ENCODE peak calls at places on chromosomes 4 and X, in six cellular contexts. One of them, this sample, is unnamed.

GRCh38 chrX:135463937-135464336 is 42.2 kb downstream of the SMIM10L2A start:
- DNase-seq in heart right ventricle: no peak
- DNase-seq in ovary: no peak
- DNase-seq in CD4-positive, alpha-beta T cell: no peak
- DNase-seq in GM23248: peak
- DNase-seq in right cardiac atrium: no peak
- DNase-seq in this sample: no peak

GRCh38 chr4:112073201-112073600 is 72.1 kb upstream of the FAM241A start:
- DNase-seq in heart right ventricle: no peak
- DNase-seq in ovary: no peak
- DNase-seq in CD4-positive, alpha-beta T cell: no peak
- DNase-seq in GM23248: no peak
- DNase-seq in right cardiac atrium: no peak
- DNase-seq in this sample: no peak

GRCh38 chr4:38174811-38175210 is 214.6 kb downstream of the PTTG2 start:
- DNase-seq in heart right ventricle: peak
- DNase-seq in ovary: no peak
- DNase-seq in CD4-positive, alpha-beta T cell: no peak
- DNase-seq in GM23248: no peak
- DNase-seq in right cardiac atrium: no peak
- DNase-seq in this sample: no peak

GRCh38 chrX:101958139-101958538 is 26.3 kb upstream of the ZMAT1 start:
- DNase-seq in heart right ventricle: no peak
- DNase-seq in ovary: no peak
- DNase-seq in CD4-positive, alpha-beta T cell: no peak
- DNase-seq in GM23248: peak
- DNase-seq in right cardiac atrium: no peak
- DNase-seq in this sample: no peak

GRCh38 chrX:100297732-100298131 is 112.3 kb downstream of the PCDH19 start:
- DNase-seq in heart right ventricle: no peak
- DNase-seq in ovary: no peak
- DNase-seq in CD4-positive, alpha-beta T cell: no peak
- DNase-seq in GM23248: no peak
- DNase-seq in right cardiac atrium: no peak
- DNase-seq in this sample: no peak

GRCh38 chr4:78379040-78379439 is 172.5 kb upstream of the ANXA3 start:
- DNase-seq in heart right ventricle: no peak
- DNase-seq in ovary: no peak
- DNase-seq in CD4-positive, alpha-beta T cell: no peak
- DNase-seq in GM23248: peak
- DNase-seq in right cardiac atrium: no peak
- DNase-seq in this sample: no peak

GRCh38 chrX:45801554-45801953 is 600.9 kb upstream of the DIPK2B start:
- DNase-seq in heart right ventricle: no peak
- DNase-seq in ovary: no peak
- DNase-seq in CD4-positive, alpha-beta T cell: no peak
- DNase-seq in GM23248: peak
- DNase-seq in right cardiac atrium: no peak
- DNase-seq in this sample: no peak

GRCh38 chr4:113708250-113708649 is 53.3 kb downstream of the CAMK2D start:
- DNase-seq in heart right ventricle: no peak
- DNase-seq in ovary: no peak
- DNase-seq in CD4-positive, alpha-beta T cell: no peak
- DNase-seq in GM23248: peak
- DNase-seq in right cardiac atrium: no peak
- DNase-seq in this sample: no peak

GRCh38 chr4:57943672-57944071 is 833.5 kb upstream of the IGFBP7 start:
- DNase-seq in heart right ventricle: no peak
- DNase-seq in ovary: no peak
- DNase-seq in CD4-positive, alpha-beta T cell: no peak
- DNase-seq in GM23248: no peak
- DNase-seq in right cardiac atrium: no peak
- DNase-seq in this sample: no peak

GRCh38 chr4:80026080-80026479 is 46.9 kb downstream of the ANTXR2 start:
- DNase-seq in heart right ventricle: no peak
- DNase-seq in ovary: no peak
- DNase-seq in CD4-positive, alpha-beta T cell: no peak
- DNase-seq in GM23248: peak
- DNase-seq in right cardiac atrium: no peak
- DNase-seq in this sample: no peak

GRCh38 chr4:82415922-82416365 is 14.3 kb downstream of the HNRNPDL start:
- DNase-seq in heart right ventricle: no peak
- DNase-seq in ovary: no peak
- DNase-seq in CD4-positive, alpha-beta T cell: no peak
- DNase-seq in GM23248: no peak
- DNase-seq in right cardiac atrium: no peak
- DNase-seq in this sample: no peak

GRCh38 chr4:54940996-54941395 is 184.4 kb downstream of the KDR start:
- DNase-seq in heart right ventricle: no peak
- DNase-seq in ovary: no peak
- DNase-seq in CD4-positive, alpha-beta T cell: no peak
- DNase-seq in GM23248: no peak
- DNase-seq in right cardiac atrium: no peak
- DNase-seq in this sample: no peak

GRCh38 chrX:108165349-108166111 is 74.0 kb downstream of the ATG4A start:
- DNase-seq in heart right ventricle: no peak
- DNase-seq in ovary: peak
- DNase-seq in CD4-positive, alpha-beta T cell: no peak
- DNase-seq in GM23248: peak
- DNase-seq in right cardiac atrium: no peak
- DNase-seq in this sample: no peak

GRCh38 chrX:107666931-107667330 is 38.6 kb downstream of the PRPS1 start:
- DNase-seq in heart right ventricle: no peak
- DNase-seq in ovary: no peak
- DNase-seq in CD4-positive, alpha-beta T cell: no peak
- DNase-seq in GM23248: no peak
- DNase-seq in right cardiac atrium: no peak
- DNase-seq in this sample: no peak

GRCh38 chrX:2928583-2929434 is at the start of gene ARSD:
- DNase-seq in heart right ventricle: peak
- DNase-seq in ovary: peak
- DNase-seq in CD4-positive, alpha-beta T cell: peak
- DNase-seq in GM23248: peak
- DNase-seq in right cardiac atrium: peak
- DNase-seq in this sample: no peak

GRCh38 chrX:29435396-29435795 is 780.0 kb upstream of the MAGEB2 start:
- DNase-seq in heart right ventricle: no peak
- DNase-seq in ovary: no peak
- DNase-seq in CD4-positive, alpha-beta T cell: no peak
- DNase-seq in GM23248: no peak
- DNase-seq in right cardiac atrium: no peak
- DNase-seq in this sample: no peak

GRCh38 chr4:127505203-127505602 is 127.6 kb upstream of the INTU start:
- DNase-seq in heart right ventricle: peak
- DNase-seq in ovary: no peak
- DNase-seq in CD4-positive, alpha-beta T cell: no peak
- DNase-seq in GM23248: peak
- DNase-seq in right cardiac atrium: no peak
- DNase-seq in this sample: peak

GRCh38 chr4:53089940-53090729 is 228.0 kb downstream of the RASL11B start:
- DNase-seq in heart right ventricle: no peak
- DNase-seq in ovary: no peak
- DNase-seq in CD4-positive, alpha-beta T cell: no peak
- DNase-seq in GM23248: peak
- DNase-seq in right cardiac atrium: no peak
- DNase-seq in this sample: no peak

GRCh38 chr4:41359069-41359769 is 102.5 kb downstream of the UCHL1 start:
- DNase-seq in heart right ventricle: no peak
- DNase-seq in ovary: no peak
- DNase-seq in CD4-positive, alpha-beta T cell: no peak
- DNase-seq in GM23248: no peak
- DNase-seq in right cardiac atrium: peak
- DNase-seq in this sample: no peak

GRCh38 chr4:45662996-45663395 is 460.9 kb downstream of the GABRG1 start:
- DNase-seq in heart right ventricle: peak
- DNase-seq in ovary: peak
- DNase-seq in CD4-positive, alpha-beta T cell: no peak
- DNase-seq in GM23248: peak
- DNase-seq in right cardiac atrium: peak
- DNase-seq in this sample: peak

DNA sequence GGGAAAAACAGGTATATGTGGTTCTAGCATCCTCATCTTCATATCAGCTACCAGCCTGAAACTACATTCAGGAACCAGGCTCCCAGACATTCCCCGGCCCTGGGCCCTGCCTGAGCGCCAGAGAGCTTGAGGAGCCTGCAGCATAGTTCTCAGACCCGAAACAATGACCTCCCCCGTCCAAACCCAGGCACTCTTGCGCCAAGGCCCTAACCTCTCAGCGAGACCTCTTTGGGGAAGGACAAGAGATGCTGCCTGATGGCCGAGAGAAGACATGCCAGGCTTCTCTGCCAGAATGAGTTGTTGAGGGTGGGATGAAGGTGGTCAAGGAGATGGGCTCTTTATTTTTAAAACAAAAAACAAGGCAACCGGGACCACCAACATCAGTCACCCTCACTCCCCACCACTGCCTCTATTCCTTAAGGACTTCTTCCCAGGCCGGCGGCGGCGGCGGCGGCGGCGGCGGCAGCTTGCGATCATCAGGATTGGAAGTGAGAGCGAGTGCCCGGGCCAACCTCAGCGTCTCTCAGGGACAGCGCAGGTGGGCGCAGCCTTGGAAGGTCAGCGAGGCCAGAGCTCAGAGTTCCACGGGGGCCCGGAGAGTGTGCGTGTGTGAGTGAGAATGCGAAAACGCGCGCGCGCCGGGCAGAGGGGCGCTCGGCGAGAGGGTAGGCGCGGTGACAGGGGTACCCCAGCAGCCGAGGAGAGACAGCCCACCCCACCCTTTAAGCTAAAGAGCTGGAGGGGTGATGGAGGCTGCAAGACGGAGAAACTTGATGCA is 619 bp downstream of the INPP4B start:
- DNase-seq in heart right ventricle: peak
- DNase-seq in ovary: peak
- DNase-seq in CD4-positive, alpha-beta T cell: no peak
- DNase-seq in GM23248: peak
- DNase-seq in right cardiac atrium: peak
- DNase-seq in this sample: no peak
- H3K27ac ChIP-seq in heart right ventricle: peak
- H3K27ac ChIP-seq in ovary: no peak
- H3K27ac ChIP-seq in CD4-positive, alpha-beta T cell: no peak
- H3K27ac ChIP-seq in GM23248: no peak
- H3K27ac ChIP-seq in right cardiac atrium: peak
- H3K27ac ChIP-seq in this sample: no peak

GRCh38 chr4:65083076-65083475 is 587.2 kb downstream of the EPHA5 start:
- DNase-seq in heart right ventricle: peak
- DNase-seq in ovary: no peak
- DNase-seq in CD4-positive, alpha-beta T cell: no peak
- DNase-seq in GM23248: no peak
- DNase-seq in right cardiac atrium: no peak
- DNase-seq in this sample: peak
- H3K27ac ChIP-seq in heart right ventricle: no peak
- H3K27ac ChIP-seq in ovary: no peak
- H3K27ac ChIP-seq in CD4-positive, alpha-beta T cell: no peak
- H3K27ac ChIP-seq in GM23248: no peak
- H3K27ac ChIP-seq in right cardiac atrium: no peak
- H3K27ac ChIP-seq in this sample: peak

GRCh38 chr4:89562715-89563114 is 255.1 kb upstream of the GPRIN3 start:
- DNase-seq in heart right ventricle: no peak
- DNase-seq in ovary: no peak
- DNase-seq in CD4-positive, alpha-beta T cell: no peak
- DNase-seq in GM23248: no peak
- DNase-seq in right cardiac atrium: no peak
- DNase-seq in this sample: no peak

GRCh38 chr4:89567936-89568335 is 260.3 kb upstream of the GPRIN3 start:
- DNase-seq in heart right ventricle: no peak
- DNase-seq in ovary: no peak
- DNase-seq in CD4-positive, alpha-beta T cell: no peak
- DNase-seq in GM23248: no peak
- DNase-seq in right cardiac atrium: no peak
- DNase-seq in this sample: no peak

GRCh38 chr4:89558147-89558546 is 250.5 kb upstream of the GPRIN3 start:
- DNase-seq in heart right ventricle: no peak
- DNase-seq in ovary: no peak
- DNase-seq in CD4-positive, alpha-beta T cell: no peak
- DNase-seq in GM23248: peak
- DNase-seq in right cardiac atrium: no peak
- DNase-seq in this sample: no peak

GRCh38 chr4:89561051-89561450 is 253.5 kb upstream of the GPRIN3 start:
- DNase-seq in heart right ventricle: no peak
- DNase-seq in ovary: no peak
- DNase-seq in CD4-positive, alpha-beta T cell: no peak
- DNase-seq in GM23248: no peak
- DNase-seq in right cardiac atrium: no peak
- DNase-seq in this sample: no peak

GRCh38 chr4:89563431-89563830 is 255.8 kb upstream of the GPRIN3 start:
- DNase-seq in heart right ventricle: no peak
- DNase-seq in ovary: no peak
- DNase-seq in CD4-positive, alpha-beta T cell: no peak
- DNase-seq in GM23248: peak
- DNase-seq in right cardiac atrium: no peak
- DNase-seq in this sample: no peak
- H3K27ac ChIP-seq in heart right ventricle: no peak
- H3K27ac ChIP-seq in ovary: no peak
- H3K27ac ChIP-seq in CD4-positive, alpha-beta T cell: no peak
- H3K27ac ChIP-seq in GM23248: no peak
- H3K27ac ChIP-seq in right cardiac atrium: no peak
- H3K27ac ChIP-seq in this sample: no peak

GRCh38 chr4:73765296-73765695 is 24.9 kb downstream of the CXCL8 start:
- DNase-seq in heart right ventricle: no peak
- DNase-seq in ovary: no peak
- DNase-seq in CD4-positive, alpha-beta T cell: no peak
- DNase-seq in GM23248: no peak
- DNase-seq in right cardiac atrium: no peak
- DNase-seq in this sample: no peak
- H3K27ac ChIP-seq in heart right ventricle: no peak
- H3K27ac ChIP-seq in ovary: no peak
- H3K27ac ChIP-seq in CD4-positive, alpha-beta T cell: no peak
- H3K27ac ChIP-seq in GM23248: no peak
- H3K27ac ChIP-seq in right cardiac atrium: no peak
- H3K27ac ChIP-seq in this sample: no peak

GRCh38 chr4:21018817-21019216 is 318.6 kb downstream of the PACRGL start:
- DNase-seq in heart right ventricle: no peak
- DNase-seq in ovary: no peak
- DNase-seq in CD4-positive, alpha-beta T cell: no peak
- DNase-seq in GM23248: no peak
- DNase-seq in right cardiac atrium: no peak
- DNase-seq in this sample: no peak
- H3K27ac ChIP-seq in heart right ventricle: no peak
- H3K27ac ChIP-seq in ovary: no peak
- H3K27ac ChIP-seq in CD4-positive, alpha-beta T cell: no peak
- H3K27ac ChIP-seq in GM23248: no peak
- H3K27ac ChIP-seq in right cardiac atrium: no peak
- H3K27ac ChIP-seq in this sample: no peak

GRCh38 chr4:153523171-153523757 is 57.1 kb downstream of the TMEM131L start:
- DNase-seq in heart right ventricle: no peak
- DNase-seq in ovary: no peak
- DNase-seq in CD4-positive, alpha-beta T cell: no peak
- DNase-seq in GM23248: no peak
- DNase-seq in right cardiac atrium: no peak
- DNase-seq in this sample: no peak
- H3K27ac ChIP-seq in heart right ventricle: no peak
- H3K27ac ChIP-seq in ovary: peak
- H3K27ac ChIP-seq in CD4-positive, alpha-beta T cell: peak
- H3K27ac ChIP-seq in GM23248: no peak
- H3K27ac ChIP-seq in right cardiac atrium: no peak
- H3K27ac ChIP-seq in this sample: peak